ENCODE peak calls at places on chromosome 2, in four cellular contexts. One of them, this sample, is unnamed.

GRCh38 chr2:237705225-237705524 is 77.8 kb downstream of the LRRFIP1 start:
- DNase-seq in left lung: no peak
- DNase-seq in small intestine: no peak
- DNase-seq in endodermal cell: no peak
- DNase-seq in this sample: no peak

GRCh38 chr2:11357428-11357972 is 13.1 kb upstream of the ROCK2 start:
- DNase-seq in small intestine: no peak
- DNase-seq in left lung: no peak
- DNase-seq in endodermal cell: no peak
- DNase-seq in this sample: peak; percentile 93

GRCh38 chr2:133837441-133838090 is 269.3 kb upstream of the NCKAP5 start:
- DNase-seq in left lung: no peak
- DNase-seq in endodermal cell: no peak
- DNase-seq in small intestine: no peak
- DNase-seq in this sample: no peak

GRCh38 chr2:35522434-35522833 is 833.1 kb upstream of the CRIM1 start:
- DNase-seq in left lung: no peak
- DNase-seq in small intestine: no peak
- DNase-seq in endodermal cell: peak; percentile 46
- DNase-seq in this sample: no peak

GRCh38 chr2:96899084-96899735 is 29.3 kb upstream of the SEMA4C start:
- DNase-seq in small intestine: no peak
- DNase-seq in endodermal cell: no peak
- DNase-seq in left lung: no peak
- DNase-seq in this sample: no peak

GRCh38 chr2:85106489-85107180 is 26.6 kb upstream of the TCF7L1 start:
- DNase-seq in left lung: no peak
- DNase-seq in small intestine: no peak
- DNase-seq in endodermal cell: no peak
- DNase-seq in this sample: no peak

GRCh38 chr2:184154438-184154837 is 443.9 kb upstream of the ZNF804A start:
- DNase-seq in left lung: no peak
- DNase-seq in endodermal cell: no peak
- DNase-seq in small intestine: no peak
- DNase-seq in this sample: no peak

GRCh38 chr2:201798252-201798918 is 8.0 kb upstream of the CDK15 start:
- DNase-seq in left lung: no peak
- DNase-seq in small intestine: no peak
- DNase-seq in endodermal cell: no peak
- DNase-seq in this sample: no peak

GRCh38 chr2:224175538-224175937 is 136.5 kb upstream of the SERPINE2 start:
- DNase-seq in endodermal cell: no peak
- DNase-seq in small intestine: no peak
- DNase-seq in left lung: no peak
- DNase-seq in this sample: no peak

GRCh38 chr2:68885074-68885810 is 14.0 kb upstream of the BMP10 start:
- DNase-seq in left lung: no peak
- DNase-seq in small intestine: no peak
- DNase-seq in endodermal cell: no peak
- DNase-seq in this sample: no peak

GRCh38 chr2:223815186-223815883 is 22.0 kb downstream of the AP1S3 start:
- DNase-seq in left lung: no peak
- DNase-seq in small intestine: peak; percentile 53
- DNase-seq in endodermal cell: no peak
- DNase-seq in this sample: no peak

GRCh38 chr2:191486584-191487320 is 191.2 kb upstream of the NABP1 start:
- DNase-seq in small intestine: peak; percentile 66
- DNase-seq in left lung: peak; percentile 43
- DNase-seq in endodermal cell: no peak
- DNase-seq in this sample: no peak

GRCh38 chr2:99662761-99663341 is 173.0 kb upstream of the REV1 start:
- DNase-seq in endodermal cell: no peak
- DNase-seq in small intestine: no peak
- DNase-seq in left lung: no peak
- DNase-seq in this sample: no peak

GRCh38 chr2:219038600-219038999 is 2.7 kb downstream of the CFAP65 start:
- DNase-seq in small intestine: no peak
- DNase-seq in left lung: no peak
- DNase-seq in endodermal cell: no peak
- DNase-seq in this sample: no peak

GRCh38 chr2:172098650-172099471 is 3.8 kb downstream of the DLX2 start:
- DNase-seq in left lung: no peak
- DNase-seq in small intestine: no peak
- DNase-seq in endodermal cell: peak; percentile 84
- DNase-seq in this sample: peak; percentile 61

GRCh38 chr2:95143838-95144237 is 15.8 kb downstream of the ZNF514 start:
- DNase-seq in left lung: no peak
- DNase-seq in endodermal cell: no peak
- DNase-seq in small intestine: no peak
- DNase-seq in this sample: no peak

GRCh38 chr2:70243804-70244584 is 4.4 kb downstream of the TIA1 start:
- DNase-seq in endodermal cell: no peak
- DNase-seq in small intestine: no peak
- DNase-seq in left lung: no peak
- DNase-seq in this sample: no peak

GRCh38 chr2:239694487-239694886 is 293.7 kb upstream of the HDAC4 start:
- DNase-seq in left lung: no peak
- DNase-seq in small intestine: no peak
- DNase-seq in endodermal cell: peak; percentile 13
- DNase-seq in this sample: no peak

GRCh38 chr2:145851730-145852129 is 1331.8 kb upstream of the ZEB2 start:
- DNase-seq in small intestine: no peak
- DNase-seq in left lung: no peak
- DNase-seq in endodermal cell: no peak
- DNase-seq in this sample: no peak

GRCh38 chr2:9010866-9011265 is 7.4 kb upstream of the MBOAT2 start:
- DNase-seq in endodermal cell: no peak
- DNase-seq in small intestine: no peak
- DNase-seq in left lung: no peak
- DNase-seq in this sample: no peak

GRCh38 chr2:235008584-235009044 is 56.8 kb downstream of the SH3BP4 start:
- DNase-seq in endodermal cell: no peak
- DNase-seq in left lung: no peak
- DNase-seq in small intestine: peak; percentile 86
- DNase-seq in this sample: peak; percentile 78

GRCh38 chr2:234556848-234557573 is 60.1 kb upstream of the ARL4C start:
- DNase-seq in left lung: no peak
- DNase-seq in small intestine: no peak
- DNase-seq in endodermal cell: no peak
- DNase-seq in this sample: no peak

GRCh38 chr2:170409164-170409535 is 231.2 kb downstream of the MYO3B start:
- DNase-seq in left lung: peak; percentile 69
- DNase-seq in endodermal cell: peak; percentile 91
- DNase-seq in small intestine: peak; percentile 72
- DNase-seq in this sample: no peak

GRCh38 chr2:10501980-10502802 is 54.1 kb upstream of the ODC1 start:
- DNase-seq in left lung: no peak
- DNase-seq in endodermal cell: no peak
- DNase-seq in small intestine: no peak
- DNase-seq in this sample: peak; percentile 39

GRCh38 chr2:138485019-138485418 is 16.6 kb upstream of the SPOPL start:
- DNase-seq in left lung: no peak
- DNase-seq in small intestine: no peak
- DNase-seq in endodermal cell: no peak
- DNase-seq in this sample: no peak

GRCh38 chr2:23420840-23421476 is 36.0 kb downstream of the KLHL29 start:
- DNase-seq in small intestine: no peak
- DNase-seq in left lung: no peak
- DNase-seq in endodermal cell: peak; percentile 39
- DNase-seq in this sample: no peak

GRCh38 chr2:88967844-88968243 is 276.4 kb downstream of the RPIA start:
- DNase-seq in left lung: no peak
- DNase-seq in endodermal cell: no peak
- DNase-seq in small intestine: no peak
- DNase-seq in this sample: no peak

GRCh38 chr2:181239400-181239799 is 217.8 kb upstream of the ITGA4 start:
- DNase-seq in endodermal cell: peak; percentile 61
- DNase-seq in left lung: no peak
- DNase-seq in small intestine: peak; percentile 1
- DNase-seq in this sample: no peak

DNA sequence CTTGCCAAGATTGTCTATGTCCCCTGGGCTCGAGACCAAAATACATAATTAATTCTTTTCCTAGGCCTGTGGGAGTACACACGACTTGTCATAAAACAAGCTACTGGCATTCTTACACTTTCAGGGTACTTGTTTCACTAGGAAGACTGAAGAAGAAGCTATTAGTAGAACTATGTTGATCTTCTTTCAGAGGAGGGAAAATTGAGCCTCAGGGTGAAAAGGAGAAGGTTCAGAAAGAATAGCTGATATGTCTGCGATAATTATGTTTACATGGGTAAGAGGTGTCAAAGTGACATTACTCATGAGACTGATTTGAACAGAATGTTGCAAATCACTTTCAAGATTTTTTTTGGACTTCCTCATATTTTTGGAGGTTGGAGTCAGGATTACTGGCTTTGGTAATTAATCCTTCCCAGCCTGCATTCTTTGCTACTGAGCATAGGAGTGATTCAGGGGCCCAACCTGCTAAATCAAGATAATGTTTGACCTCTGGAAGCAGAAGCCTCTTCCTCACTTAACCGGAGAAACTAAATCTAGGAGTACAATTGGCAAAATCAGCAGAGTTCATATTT is 240.0 kb upstream of the NT5C1B start:
- DNase-seq in small intestine: no peak
- DNase-seq in left lung: no peak
- DNase-seq in endodermal cell: no peak
- DNase-seq in this sample: no peak
- H3K4me1 ChIP-seq in small intestine: no peaks in the 10 kb centered on the region
- H3K4me1 ChIP-seq in left lung: no peaks in the 10 kb centered on the region
- H3K4me1 ChIP-seq in endodermal cell: peaks cover 19% of the 10 kb centered on the region
- H3K4me1 ChIP-seq in this sample: peaks cover 2% of the 10 kb centered on the region

GRCh38 chr2:58006952-58007284 is 39.7 kb upstream of the VRK2 start:
- DNase-seq in left lung: no peak
- DNase-seq in endodermal cell: no peak
- DNase-seq in small intestine: no peak
- DNase-seq in this sample: no peak

GRCh38 chr2:58006256-58006951 is 40.2 kb upstream of the VRK2 start:
- DNase-seq in endodermal cell: no peak
- DNase-seq in small intestine: no peak
- DNase-seq in left lung: no peak
- DNase-seq in this sample: no peak

GRCh38 chr2:58010599-58010998 is 36.0 kb upstream of the VRK2 start:
- DNase-seq in small intestine: no peak
- DNase-seq in left lung: no peak
- DNase-seq in endodermal cell: no peak
- DNase-seq in this sample: no peak
- H3K4me1 ChIP-seq in small intestine: no peaks in the 10 kb centered on the region
- H3K4me1 ChIP-seq in left lung: no peaks in the 10 kb centered on the region
- H3K4me1 ChIP-seq in endodermal cell: peaks cover 10% of the 10 kb centered on the region
- H3K4me1 ChIP-seq in this sample: no peaks in the 10 kb centered on the region

GRCh38 chr2:162118166-162119031 is 33.6 kb downstream of the GCG start:
- DNase-seq in left lung: no peak
- DNase-seq in small intestine: peak; percentile 37
- DNase-seq in endodermal cell: no peak
- DNase-seq in this sample: peak; percentile 67
- H3K4me1 ChIP-seq in left lung: peaks cover 18% of the 10 kb centered on the region
- H3K4me1 ChIP-seq in small intestine: no peaks in the 10 kb centered on the region
- H3K4me1 ChIP-seq in endodermal cell: no peaks in the 10 kb centered on the region
- H3K4me1 ChIP-seq in this sample: no peaks in the 10 kb centered on the region

DNA sequence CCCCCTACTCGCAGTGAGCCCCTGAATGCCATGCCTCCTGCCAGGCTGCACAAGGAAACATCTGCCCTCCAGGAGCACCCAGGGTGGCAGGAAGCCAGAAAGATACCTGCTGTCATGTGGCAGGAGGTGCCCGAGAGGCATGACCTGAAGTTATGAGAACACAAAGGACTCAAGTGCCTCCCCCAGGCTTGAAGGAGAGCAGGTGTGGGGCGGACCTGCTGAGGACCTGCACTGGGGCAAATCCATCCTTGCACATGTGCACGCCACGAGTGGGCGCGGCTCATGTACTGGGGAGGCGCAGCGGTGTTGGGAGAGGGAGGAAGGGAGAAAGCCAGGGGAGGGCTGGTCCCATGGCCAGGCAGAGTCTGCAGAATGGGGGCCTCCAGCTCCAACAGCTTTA is 26.9 kb downstream of the SDC1 start:
- DNase-seq in small intestine: peak; percentile 94
- DNase-seq in endodermal cell: no peak
- DNase-seq in left lung: peak; percentile 87
- DNase-seq in this sample: no peak
- H3K4me1 ChIP-seq in small intestine: peaks cover 7% of the 10 kb centered on the region
- H3K4me1 ChIP-seq in endodermal cell: no peaks in the 10 kb centered on the region
- H3K4me1 ChIP-seq in left lung: peaks cover 12% of the 10 kb centered on the region
- H3K4me1 ChIP-seq in this sample: no peaks in the 10 kb centered on the region

GRCh38 chr2:109378682-109379081 is 235.1 kb downstream of the SEPTIN10 start:
- DNase-seq in small intestine: no peak
- DNase-seq in left lung: peak; percentile 10
- DNase-seq in endodermal cell: peak; percentile 35
- DNase-seq in this sample: no peak

GRCh38 chr2:109380502-109381326 is 233.1 kb downstream of the SEPTIN10 start:
- DNase-seq in left lung: peak; percentile 10
- DNase-seq in small intestine: no peak
- DNase-seq in endodermal cell: peak; percentile 22
- DNase-seq in this sample: no peak

GRCh38 chr2:109377976-109378375 is 235.8 kb downstream of the SEPTIN10 start:
- DNase-seq in small intestine: no peak
- DNase-seq in left lung: peak; percentile 13
- DNase-seq in endodermal cell: peak; percentile 43
- DNase-seq in this sample: peak; percentile 18

GRCh38 chr2:109381327-109381820 is 232.4 kb downstream of the SEPTIN10 start:
- DNase-seq in left lung: peak; percentile 5
- DNase-seq in endodermal cell: peak; percentile 17
- DNase-seq in small intestine: no peak
- DNase-seq in this sample: no peak

GRCh38 chr2:109379507-109379906 is 234.3 kb downstream of the SEPTIN10 start:
- DNase-seq in small intestine: no peak
- DNase-seq in endodermal cell: peak; percentile 36
- DNase-seq in left lung: peak; percentile 8
- DNase-seq in this sample: no peak
- H3K4me1 ChIP-seq in small intestine: peaks cover 5% of the 10 kb centered on the region
- H3K4me1 ChIP-seq in endodermal cell: peaks cover 5% of the 10 kb centered on the region
- H3K4me1 ChIP-seq in left lung: peaks cover 14% of the 10 kb centered on the region
- H3K4me1 ChIP-seq in this sample: no peaks in the 10 kb centered on the region

GRCh38 chr2:7024261-7024660 is 107.0 kb downstream of the RNF144A start:
- DNase-seq in endodermal cell: no peak
- DNase-seq in left lung: no peak
- DNase-seq in small intestine: no peak
- DNase-seq in this sample: no peak
- H3K4me1 ChIP-seq in endodermal cell: no peaks in the 10 kb centered on the region
- H3K4me1 ChIP-seq in left lung: peaks cover 15% of the 10 kb centered on the region
- H3K4me1 ChIP-seq in small intestine: peaks cover 2% of the 10 kb centered on the region
- H3K4me1 ChIP-seq in this sample: no peaks in the 10 kb centered on the region

This sample was measured in right lobe of liver.